ENCODE peak calls at places on chromosomes 4 and X, in five cellular contexts. X is tibial artery, J is esophagus squamous epithelium, G is gastrocnemius medialis, W is IMR-90. H is an unnamed sample.

GRCh38 chr4:109675843-109676242 is 27.4 kb downstream of the CASP6 start:
- DNase-seq in G (no peak), X (no peak), W (no peak), J (no peak), H (no peak)

GRCh38 chr4:169312690-169313422 is 42.1 kb upstream of the SH3RF1 start:
- DNase-seq in X (no peak), J (no peak), G (no peak), W (no peak), H (no peak)

GRCh38 chr4:2837904-2838496 is 5.6 kb upstream of the ADD1 start:
- DNase-seq in G (peak; percentile 45), J (no peak), W (peak; percentile 39), X (peak; percentile 67), H (no peak)

GRCh38 chr4:174592985-174593335 is 70.7 kb upstream of the HPGD start:
- DNase-seq in X (no peak), J (no peak), W (peak; percentile 12), G (peak; percentile 15), H (no peak)

GRCh38 chrX:74104356-74105065 is 199.5 kb upstream of the ZCCHC13 start:
- DNase-seq in X (no peak), W (peak; percentile 5), J (no peak), G (no peak), H (no peak)

GRCh38 chr4:26372525-26373172 is 51.8 kb downstream of the RBPJ start:
- DNase-seq in X (no peak), G (no peak), W (peak; percentile 77), J (no peak), H (no peak)

GRCh38 chr4:2923141-2923551 is 40.1 kb downstream of the NOP14 start:
- DNase-seq in G (peak; percentile 7), X (peak; percentile 4), J (no peak), W (peak; percentile 55), H (no peak)

GRCh38 chr4:150033937-150034336 is 44.3 kb upstream of the DCLK2 start:
- DNase-seq in J (no peak), W (peak; percentile 87), G (no peak), X (no peak), H (no peak)

GRCh38 chr4:154854362-154854761 is 73.3 kb downstream of the RBM46 start:
- DNase-seq in J (no peak), W (peak; percentile 4), X (no peak), G (no peak), H (no peak)

GRCh38 chr4:55635760-55636621 is at the start of gene NMU:
- DNase-seq in J (no peak), W (no peak), G (no peak), X (peak; percentile 24), H (no peak)

GRCh38 chr4:7273741-7274297 is 81.5 kb downstream of the SORCS2 start:
- DNase-seq in X (no peak), G (no peak), W (no peak), J (no peak), H (no peak)

GRCh38 chr4:40856836-40857362 is 107.1 kb downstream of the NSUN7 start:
- DNase-seq in X (peak; percentile 68), J (no peak), G (peak; percentile 33), W (peak; percentile 38), H (no peak)

GRCh38 chr4:53601251-53601764 is 10.0 kb upstream of the LNX1 start:
- DNase-seq in X (no peak), J (no peak), G (peak; percentile 23), W (no peak), H (no peak)

GRCh38 chrX:120647127-120647526 is 17.3 kb upstream of the C1GALT1C1 start:
- DNase-seq in W (no peak), G (no peak), X (no peak), J (no peak), H (no peak)

GRCh38 chrX:6810796-6811195 is 275.9 kb upstream of the VCX3A start:
- DNase-seq in W (no peak), G (no peak), X (no peak), J (no peak), H (no peak)

GRCh38 chr4:26573389-26573794 is 10.5 kb upstream of the TBC1D19 start:
- DNase-seq in G (no peak), W (peak; percentile 46), X (no peak), J (no peak), H (no peak)

GRCh38 chrX:52346462-52347165 is 22.2 kb upstream of the XAGE2 start:
- DNase-seq in W (peak; percentile 4), G (no peak), X (no peak), J (no peak), H (no peak)

GRCh38 chrX:9597361-9598035 is 132.6 kb downstream of the TBL1X start:
- DNase-seq in X (no peak), W (no peak), G (peak; percentile 17), J (no peak), H (no peak)

GRCh38 chr4:98793658-98794057 is 135.2 kb upstream of the TSPAN5 start:
- DNase-seq in G (no peak), J (no peak), X (no peak), W (no peak), H (no peak)

GRCh38 chr4:80008971-80009370 is 64.1 kb downstream of the ANTXR2 start:
- DNase-seq in W (no peak), G (no peak), J (no peak), X (no peak), H (no peak)

GRCh38 chr4:80008351-80008750 is 64.7 kb downstream of the ANTXR2 start:
- DNase-seq in G (no peak), W (no peak), J (no peak), X (no peak), H (no peak)

GRCh38 chr4:80006935-80007744 is 65.9 kb downstream of the ANTXR2 start:
- DNase-seq in W (peak; percentile 73), X (peak; percentile 22), G (no peak), J (no peak), H (no peak)

GRCh38 chr4:80005863-80006262 is 67.2 kb downstream of the ANTXR2 start:
- DNase-seq in G (no peak), W (peak; percentile 65), J (no peak), X (no peak), H (no peak)

GRCh38 chr4:80007745-80008149 is 65.3 kb downstream of the ANTXR2 start:
- DNase-seq in W (no peak), G (no peak), X (no peak), J (no peak), H (no peak)
- H3K4me3 ChIP-seq in W (no peak overlapping the region), G (no peak overlapping the region), X (no peak overlapping the region), J (no peak overlapping the region), H (no peak overlapping the region)

GRCh38 chr4:5609265-5610007 is 98.9 kb downstream of the EVC2 start:
- DNase-seq in X (no peak), W (no peak), J (no peak), G (no peak), H (no peak)
- H3K27ac ChIP-seq in X (no peak overlapping the region), W (no peak overlapping the region), J (no peak overlapping the region), G (no peak overlapping the region), H (no peak overlapping the region)

GRCh38 chr4:123419885-123420743 is 23.5 kb downstream of the SPRY1 start:
- DNase-seq in J (no peak), W (no peak), X (no peak), G (no peak), H (no peak)

GRCh38 chr4:123418486-123418931 is 21.9 kb downstream of the SPRY1 start:
- DNase-seq in G (peak; percentile 48), J (no peak), W (peak; percentile 92), X (no peak), H (no peak)

GRCh38 chr4:123423819-123424218 is 27.2 kb downstream of the SPRY1 start:
- DNase-seq in G (no peak), X (no peak), J (no peak), W (no peak), H (no peak)

GRCh38 chr4:123421227-123421941 is 24.8 kb downstream of the SPRY1 start:
- DNase-seq in X (no peak), W (peak; percentile 74), J (no peak), G (no peak), H (no peak)

GRCh38 chr4:123421942-123422781 is 25.6 kb downstream of the SPRY1 start:
- DNase-seq in G (no peak), J (no peak), X (no peak), W (no peak), H (no peak)
- H3K4me3 ChIP-seq in G (peak overlapping the region; percentile 22), J (no peak overlapping the region), X (no peak overlapping the region), W (peak overlapping the region; percentile 9), H (no peak overlapping the region)

DNA sequence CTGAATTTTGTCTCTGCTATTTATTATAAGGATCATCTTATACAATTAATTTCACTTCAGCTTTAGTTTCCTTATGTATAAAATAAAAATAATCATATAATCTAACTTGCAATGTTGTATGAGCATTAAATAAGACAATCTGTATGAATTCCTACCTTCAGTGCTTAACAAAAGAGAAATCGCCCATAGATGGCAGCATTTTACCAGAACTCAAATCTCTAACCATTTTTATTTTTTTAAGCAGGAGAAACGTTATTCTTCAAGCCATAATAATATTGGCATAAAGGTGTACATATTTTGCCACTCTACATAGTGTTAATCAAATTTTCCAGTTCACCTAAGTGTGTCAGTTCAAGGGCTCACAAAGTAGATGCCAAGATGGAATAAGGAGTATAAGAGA is 78.8 kb downstream of the TMEM47 start:
- DNase-seq in X (no peak), J (no peak), G (no peak), W (peak; percentile 56), H (no peak)
- H3K27ac ChIP-seq in X (no peak overlapping the region), J (no peak overlapping the region), G (no peak overlapping the region), W (no peak overlapping the region), H (no peak overlapping the region)

H was measured in thoracic aorta.